ENCODE peak calls at places on chromosome X, in six cellular contexts. One of them, this sample, is unnamed.

GRCh38 chrX:42664706-42665105 is 113.3 kb downstream of the PPP1R2C start:
- DNase-seq in IMR-90: no peak
- DNase-seq in suprapubic skin: no peak
- DNase-seq in right lobe of liver: no peak
- DNase-seq in ovary: no peak
- DNase-seq in sigmoid colon: no peak
- DNase-seq in this sample: no peak

GRCh38 chrX:115047181-115047580 is 29.8 kb upstream of the IL13RA2 start:
- DNase-seq in IMR-90: peak; percentile 49
- DNase-seq in suprapubic skin: no peak
- DNase-seq in right lobe of liver: no peak
- DNase-seq in ovary: no peak
- DNase-seq in sigmoid colon: no peak
- DNase-seq in this sample: no peak

GRCh38 chrX:63430026-63430425 is 78.9 kb upstream of the SPIN4 start:
- DNase-seq in IMR-90: no peak
- DNase-seq in suprapubic skin: no peak
- DNase-seq in right lobe of liver: no peak
- DNase-seq in ovary: no peak
- DNase-seq in sigmoid colon: no peak
- DNase-seq in this sample: no peak

GRCh38 chrX:151393514-151393913 is 3.5 kb upstream of the VMA21 start:
- DNase-seq in IMR-90: no peak
- DNase-seq in suprapubic skin: no peak
- DNase-seq in right lobe of liver: no peak
- DNase-seq in ovary: no peak
- DNase-seq in sigmoid colon: no peak
- DNase-seq in this sample: peak; percentile 18

GRCh38 chrX:63514575-63514967 is 163.4 kb upstream of the SPIN4 start:
- DNase-seq in IMR-90: no peak
- DNase-seq in suprapubic skin: no peak
- DNase-seq in right lobe of liver: no peak
- DNase-seq in ovary: no peak
- DNase-seq in sigmoid colon: no peak
- DNase-seq in this sample: no peak

GRCh38 chrX:112832481-112833095 is 8.0 kb downstream of the AMOT start:
- DNase-seq in IMR-90: peak; percentile 7
- DNase-seq in suprapubic skin: no peak
- DNase-seq in right lobe of liver: no peak
- DNase-seq in ovary: no peak
- DNase-seq in sigmoid colon: no peak
- DNase-seq in this sample: no peak

GRCh38 chrX:22314692-22315091 is 42.0 kb downstream of the CBLL2 start:
- DNase-seq in IMR-90: peak; percentile 15
- DNase-seq in suprapubic skin: no peak
- DNase-seq in right lobe of liver: no peak
- DNase-seq in ovary: no peak
- DNase-seq in sigmoid colon: no peak
- DNase-seq in this sample: no peak

GRCh38 chrX:65581661-65582339 is 47.2 kb upstream of the LAS1L start:
- DNase-seq in IMR-90: peak; percentile 61
- DNase-seq in suprapubic skin: peak; percentile 68
- DNase-seq in right lobe of liver: no peak
- DNase-seq in ovary: peak; percentile 58
- DNase-seq in sigmoid colon: peak; percentile 74
- DNase-seq in this sample: peak; percentile 61

GRCh38 chrX:151702021-151702714 is 6.9 kb downstream of the PRRG3 start:
- DNase-seq in IMR-90: no peak
- DNase-seq in suprapubic skin: no peak
- DNase-seq in right lobe of liver: no peak
- DNase-seq in ovary: no peak
- DNase-seq in sigmoid colon: no peak
- DNase-seq in this sample: no peak

GRCh38 chrX:147476008-147476407 is 435.7 kb upstream of the FMR1 start:
- DNase-seq in IMR-90: no peak
- DNase-seq in suprapubic skin: no peak
- DNase-seq in right lobe of liver: no peak
- DNase-seq in ovary: no peak
- DNase-seq in sigmoid colon: no peak
- DNase-seq in this sample: peak; percentile 42

GRCh38 chrX:47283015-47283771 is 50.4 kb downstream of the USP11 start:
- DNase-seq in IMR-90: peak; percentile 65
- DNase-seq in suprapubic skin: no peak
- DNase-seq in right lobe of liver: no peak
- DNase-seq in ovary: peak; percentile 36
- DNase-seq in sigmoid colon: no peak
- DNase-seq in this sample: no peak

GRCh38 chrX:68693481-68694410 is 46.3 kb downstream of the STARD8 start:
- DNase-seq in IMR-90: peak; percentile 50
- DNase-seq in suprapubic skin: peak; percentile 76
- DNase-seq in right lobe of liver: peak; percentile 90
- DNase-seq in ovary: peak; percentile 72
- DNase-seq in sigmoid colon: peak; percentile 90
- DNase-seq in this sample: peak; percentile 82

GRCh38 chrX:9622128-9622527 is 143.5 kb downstream of the GPR143 start:
- DNase-seq in IMR-90: no peak
- DNase-seq in suprapubic skin: no peak
- DNase-seq in right lobe of liver: no peak
- DNase-seq in ovary: no peak
- DNase-seq in sigmoid colon: no peak
- DNase-seq in this sample: no peak

GRCh38 chrX:110847334-110847733 is 51.7 kb upstream of the CHRDL1 start:
- DNase-seq in IMR-90: peak; percentile 63
- DNase-seq in suprapubic skin: no peak
- DNase-seq in right lobe of liver: no peak
- DNase-seq in ovary: no peak
- DNase-seq in sigmoid colon: no peak
- DNase-seq in this sample: peak; percentile 74

GRCh38 chrX:97895751-97896150 is 1012.0 kb downstream of the RPA4 start:
- DNase-seq in IMR-90: peak; percentile 32
- DNase-seq in suprapubic skin: no peak
- DNase-seq in right lobe of liver: no peak
- DNase-seq in ovary: no peak
- DNase-seq in sigmoid colon: no peak
- DNase-seq in this sample: no peak

GRCh38 chrX:86830685-86831084 is 682.4 kb downstream of the DACH2 start:
- DNase-seq in IMR-90: no peak
- DNase-seq in suprapubic skin: no peak
- DNase-seq in right lobe of liver: no peak
- DNase-seq in ovary: no peak
- DNase-seq in sigmoid colon: no peak
- DNase-seq in this sample: no peak

DNA sequence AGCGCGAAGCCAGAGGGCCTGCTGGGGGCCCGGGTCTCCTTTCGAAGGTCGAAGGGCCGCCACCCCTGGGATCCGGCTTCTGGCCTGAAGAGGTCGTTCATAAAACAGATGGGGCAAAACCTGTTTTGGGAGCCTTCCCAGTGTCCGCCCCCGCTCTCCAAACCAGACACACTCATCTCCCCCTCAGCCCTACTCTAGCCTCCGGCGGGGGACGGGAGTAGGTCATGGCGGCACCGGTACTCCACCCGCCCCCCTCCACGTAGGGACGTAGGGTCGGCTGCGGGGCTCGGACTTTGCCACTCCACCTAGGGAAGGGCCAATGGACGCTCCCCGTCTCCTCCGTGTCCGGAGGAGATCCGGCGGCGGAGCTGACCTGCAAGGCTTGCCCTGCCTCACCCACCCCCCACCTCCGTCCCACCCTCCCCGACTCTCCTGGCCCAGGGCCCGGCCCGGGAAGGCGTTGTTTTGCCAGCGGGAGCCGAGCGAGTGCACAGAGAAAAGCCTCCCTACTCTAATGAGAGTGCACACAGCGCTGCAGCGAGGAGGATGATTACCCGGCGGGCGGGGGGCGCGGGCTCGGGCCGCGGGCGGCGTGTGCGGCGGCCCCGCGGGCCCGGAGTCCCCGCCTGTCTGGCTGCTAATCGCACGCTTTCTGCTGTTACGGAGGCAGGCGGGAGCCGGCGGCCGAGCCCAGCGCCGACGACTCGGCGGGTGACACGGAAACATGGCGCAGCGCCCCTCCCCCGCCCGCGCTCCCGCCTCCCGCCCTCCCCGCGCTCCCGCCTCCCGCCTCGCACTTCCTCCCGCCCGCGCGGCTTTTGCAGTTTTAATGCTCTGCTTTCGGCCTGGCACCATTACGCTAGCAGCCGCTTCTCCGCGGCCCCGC is 8.3 kb upstream of the BCOR start:
- DNase-seq in IMR-90: no peak
- DNase-seq in suprapubic skin: no peak
- DNase-seq in right lobe of liver: peak; percentile 84
- DNase-seq in ovary: peak; percentile 75
- DNase-seq in sigmoid colon: peak; percentile 87
- DNase-seq in this sample: peak; percentile 85
- TF ChIP-seq POLR2A in IMR-90: no peak
- TF ChIP-seq POLR2A in suprapubic skin: no peak
- TF ChIP-seq POLR2A in right lobe of liver: no peak
- TF ChIP-seq POLR2A in ovary: no peak
- TF ChIP-seq POLR2A in sigmoid colon: no peak
- TF ChIP-seq POLR2A in this sample: peak; percentile 38

DNA sequence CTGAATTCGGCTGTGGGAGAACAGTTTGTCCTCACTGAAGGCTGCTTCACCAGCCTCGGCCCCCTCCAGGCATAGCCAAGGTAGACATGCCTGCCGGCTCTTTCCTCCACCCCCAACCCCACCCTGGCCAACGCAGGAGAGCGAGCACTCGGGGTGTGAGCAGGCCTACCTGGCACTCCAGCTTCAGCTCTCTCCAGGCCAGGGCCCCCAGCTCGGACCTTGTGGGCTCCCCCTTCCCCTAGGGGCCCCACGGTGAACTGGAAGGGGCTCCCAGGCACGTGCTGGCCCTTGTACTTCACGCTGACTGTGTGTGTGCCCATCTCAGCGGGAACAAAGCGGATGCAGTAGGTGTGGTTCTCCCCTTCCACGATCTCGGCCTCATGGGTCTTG is 22.4 kb downstream of the FLNA start:
- DNase-seq in IMR-90: no peak
- DNase-seq in suprapubic skin: no peak
- DNase-seq in right lobe of liver: no peak
- DNase-seq in ovary: no peak
- DNase-seq in sigmoid colon: peak; percentile 64
- DNase-seq in this sample: no peak
- TF ChIP-seq POLR2A in IMR-90: no peak
- TF ChIP-seq POLR2A in suprapubic skin: no peak
- TF ChIP-seq POLR2A in right lobe of liver: no peak
- TF ChIP-seq POLR2A in ovary: no peak
- TF ChIP-seq POLR2A in sigmoid colon: no peak
- TF ChIP-seq POLR2A in this sample: no peak

DNA sequence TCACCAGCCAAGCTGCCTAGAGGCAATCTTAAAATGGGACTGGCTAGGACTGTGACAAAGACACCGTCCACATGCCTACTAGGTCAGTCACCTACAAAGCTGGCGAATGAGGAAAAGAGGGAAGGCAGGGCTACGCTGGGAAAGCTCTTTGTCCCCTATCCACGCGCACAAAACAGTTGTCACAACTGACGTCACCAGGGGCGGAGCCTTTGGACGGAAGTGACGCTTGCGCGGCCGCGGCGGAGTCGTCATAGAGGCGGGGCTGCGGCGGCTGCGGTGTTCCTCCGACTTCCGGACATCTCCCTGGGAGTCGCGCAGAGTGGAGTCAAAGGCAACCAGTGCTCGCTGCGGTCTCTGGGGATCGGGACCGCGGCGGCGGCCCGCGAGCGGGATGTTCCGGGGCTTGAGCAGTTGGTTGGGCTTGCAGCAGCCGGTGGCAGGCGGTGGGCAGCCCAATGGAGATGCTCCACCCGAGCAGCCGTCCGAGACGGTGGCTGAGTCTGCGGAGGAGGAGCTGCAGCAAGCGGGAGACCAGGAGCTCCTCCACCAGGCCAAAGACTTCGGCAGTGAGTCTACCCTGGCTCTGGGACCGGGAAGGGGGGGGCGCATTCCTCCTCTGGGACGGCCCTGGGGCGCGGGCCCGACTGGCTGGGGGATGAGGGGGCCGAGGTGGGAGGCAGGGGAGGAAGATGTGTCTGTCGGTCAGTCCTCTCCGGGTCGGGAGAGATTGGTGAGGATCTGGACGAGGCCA is at the start of gene SYAP1:
- DNase-seq in IMR-90: peak; percentile 99
- DNase-seq in suprapubic skin: peak; percentile 99
- DNase-seq in right lobe of liver: peak; percentile 98
- DNase-seq in ovary: peak; percentile 99
- DNase-seq in sigmoid colon: peak; percentile 99
- DNase-seq in this sample: peak; percentile 94
- TF ChIP-seq POLR2A in IMR-90: peak; percentile 99
- TF ChIP-seq POLR2A in suprapubic skin: peak; percentile 79
- TF ChIP-seq POLR2A in right lobe of liver: peak; percentile 98
- TF ChIP-seq POLR2A in ovary: peak; percentile 98
- TF ChIP-seq POLR2A in sigmoid colon: peak; percentile 90
- TF ChIP-seq POLR2A in this sample: peak; percentile 98

DNA sequence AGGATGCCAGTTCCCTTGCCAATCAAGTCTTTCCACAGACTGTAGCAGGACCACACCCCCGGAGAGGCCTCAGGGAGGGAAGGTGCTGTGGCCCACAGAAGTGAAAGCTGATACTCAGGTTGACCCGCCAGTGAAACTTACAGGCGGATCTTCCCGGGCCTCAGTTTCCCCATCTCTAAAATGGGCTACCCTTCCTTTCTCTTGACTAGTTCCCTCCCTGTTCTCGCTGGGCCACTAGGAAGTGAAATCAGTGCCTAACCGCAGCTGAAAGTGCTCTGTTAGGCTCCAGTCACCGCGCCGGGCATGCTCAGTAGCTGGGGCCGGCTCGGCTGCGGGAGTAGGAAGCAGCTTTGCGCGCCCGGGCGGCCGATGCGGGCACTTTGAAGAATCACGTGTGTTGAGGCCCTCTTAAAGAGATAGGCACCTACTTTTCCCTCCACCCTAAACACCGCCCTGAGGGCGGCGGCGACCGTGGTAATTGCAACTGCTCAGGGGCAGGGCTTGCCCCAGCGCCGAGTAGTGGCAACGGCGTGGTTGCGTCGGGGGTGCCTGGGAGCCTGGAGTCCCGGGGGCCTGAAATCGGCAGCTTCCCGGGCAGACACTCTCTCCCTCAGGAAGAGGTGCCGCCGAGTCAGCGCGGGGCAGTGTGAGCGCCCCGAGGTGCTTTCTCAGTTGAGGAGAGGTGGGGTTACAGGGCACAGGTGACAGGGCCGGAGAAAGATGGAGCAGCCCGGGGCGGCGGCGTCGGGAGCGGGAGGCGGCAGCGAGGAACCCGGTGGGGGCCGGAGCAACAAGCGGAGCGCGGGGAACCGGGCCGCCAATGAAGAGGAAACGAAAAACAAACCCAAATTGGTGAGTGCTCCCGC is at the start of gene DIAPH2:
- DNase-seq in IMR-90: peak; percentile 75
- DNase-seq in suprapubic skin: peak; percentile 87
- DNase-seq in right lobe of liver: peak; percentile 89
- DNase-seq in ovary: peak; percentile 72
- DNase-seq in sigmoid colon: peak; percentile 85
- DNase-seq in this sample: peak; percentile 71
- TF ChIP-seq POLR2A in IMR-90: peak; percentile 38
- TF ChIP-seq POLR2A in suprapubic skin: no peak
- TF ChIP-seq POLR2A in right lobe of liver: peak; percentile 61
- TF ChIP-seq POLR2A in ovary: peak; percentile 34
- TF ChIP-seq POLR2A in sigmoid colon: peak; percentile 24
- TF ChIP-seq POLR2A in this sample: no peak

This sample was measured in erythroblast.